ENCODE peak calls at places on chromosomes 2 and 18, in six cellular contexts. One of them, this sample, is unnamed.
A peak's percentile ranks its signal among the peaks of the same experiment; 100 is the strongest.

GRCh38 chr2:173021939-173022371 is 53.7 kb upstream of the MAP3K20 start:
- DNase-seq in AG09309: no peak
- DNase-seq in NB4: peak; percentile 18
- DNase-seq in lower leg skin: no peak
- DNase-seq in H9: no peak
- DNase-seq in right lobe of liver: no peak
- DNase-seq in this sample: no peak

GRCh38 chr2:146661494-146662096 is 1183.2 kb upstream of the ACVR2A start:
- DNase-seq in lower leg skin: no peak
- DNase-seq in AG09309: peak; percentile 7
- DNase-seq in NB4: peak; percentile 46
- DNase-seq in H9: no peak
- DNase-seq in right lobe of liver: no peak
- DNase-seq in this sample: no peak

GRCh38 chr18:63253018-63253417 is 66.6 kb downstream of the BCL2 start:
- DNase-seq in AG09309: no peak
- DNase-seq in lower leg skin: no peak
- DNase-seq in right lobe of liver: no peak
- DNase-seq in H9: no peak
- DNase-seq in NB4: no peak
- DNase-seq in this sample: no peak

GRCh38 chr2:232988444-232988843 is 24.6 kb downstream of the NGEF start:
- DNase-seq in NB4: peak; percentile 44
- DNase-seq in lower leg skin: peak; percentile 78
- DNase-seq in H9: no peak
- DNase-seq in AG09309: peak; percentile 88
- DNase-seq in right lobe of liver: peak; percentile 46
- DNase-seq in this sample: no peak

GRCh38 chr18:59606193-59607175 is 90.7 kb downstream of the CCBE1 start:
- DNase-seq in lower leg skin: no peak
- DNase-seq in NB4: no peak
- DNase-seq in right lobe of liver: no peak
- DNase-seq in AG09309: no peak
- DNase-seq in H9: no peak
- DNase-seq in this sample: no peak

GRCh38 chr2:145316496-145316895 is 796.6 kb upstream of the ZEB2 start:
- DNase-seq in AG09309: no peak
- DNase-seq in right lobe of liver: no peak
- DNase-seq in lower leg skin: no peak
- DNase-seq in H9: no peak
- DNase-seq in NB4: no peak
- DNase-seq in this sample: no peak

GRCh38 chr18:35949903-35950627 is 22.4 kb upstream of the RMP24 start:
- DNase-seq in AG09309: no peak
- DNase-seq in lower leg skin: no peak
- DNase-seq in H9: peak; percentile 71
- DNase-seq in right lobe of liver: peak; percentile 55
- DNase-seq in NB4: peak; percentile 53
- DNase-seq in this sample: peak; percentile 70

GRCh38 chr2:127012868-127013267 is 94.1 kb downstream of the BIN1 start:
- DNase-seq in H9: no peak
- DNase-seq in NB4: peak; percentile 46
- DNase-seq in right lobe of liver: no peak
- DNase-seq in lower leg skin: no peak
- DNase-seq in AG09309: no peak
- DNase-seq in this sample: no peak

GRCh38 chr2:1162246-1162645 is 211.6 kb downstream of the SNTG2 start:
- DNase-seq in AG09309: no peak
- DNase-seq in right lobe of liver: no peak
- DNase-seq in lower leg skin: no peak
- DNase-seq in H9: no peak
- DNase-seq in NB4: no peak
- DNase-seq in this sample: no peak

GRCh38 chr2:191593622-191594416 is 84.1 kb upstream of the NABP1 start:
- DNase-seq in NB4: no peak
- DNase-seq in H9: no peak
- DNase-seq in lower leg skin: no peak
- DNase-seq in AG09309: peak; percentile 54
- DNase-seq in right lobe of liver: no peak
- DNase-seq in this sample: no peak

GRCh38 chr2:8394131-8394530 is 287.7 kb upstream of the ID2 start:
- DNase-seq in AG09309: no peak
- DNase-seq in lower leg skin: peak; percentile 34
- DNase-seq in H9: no peak
- DNase-seq in NB4: peak; percentile 69
- DNase-seq in right lobe of liver: no peak
- DNase-seq in this sample: no peak

GRCh38 chr2:233063976-233064411 is 3.9 kb downstream of the INPP5D start:
- DNase-seq in right lobe of liver: peak; percentile 41
- DNase-seq in lower leg skin: peak; percentile 73
- DNase-seq in NB4: no peak
- DNase-seq in AG09309: no peak
- DNase-seq in H9: no peak
- DNase-seq in this sample: no peak

GRCh38 chr2:98805412-98806265 is 74.7 kb upstream of the MGAT4A start:
- DNase-seq in NB4: peak; percentile 100
- DNase-seq in AG09309: peak; percentile 41
- DNase-seq in lower leg skin: peak; percentile 82
- DNase-seq in right lobe of liver: peak; percentile 69
- DNase-seq in H9: no peak
- DNase-seq in this sample: no peak

GRCh38 chr2:25585189-25585588 is 88.2 kb downstream of the DTNB start:
- DNase-seq in right lobe of liver: no peak
- DNase-seq in AG09309: no peak
- DNase-seq in NB4: no peak
- DNase-seq in H9: no peak
- DNase-seq in lower leg skin: no peak
- DNase-seq in this sample: no peak

GRCh38 chr2:96957299-96957698 is 29.1 kb downstream of the FAM178B start:
- DNase-seq in lower leg skin: no peak
- DNase-seq in AG09309: no peak
- DNase-seq in H9: peak; percentile 79
- DNase-seq in right lobe of liver: no peak
- DNase-seq in NB4: no peak
- DNase-seq in this sample: no peak

GRCh38 chr18:29301048-29301447 is 1124.1 kb upstream of the CDH2 start:
- DNase-seq in lower leg skin: no peak
- DNase-seq in right lobe of liver: no peak
- DNase-seq in AG09309: no peak
- DNase-seq in NB4: no peak
- DNase-seq in H9: no peak
- DNase-seq in this sample: no peak

GRCh38 chr18:43665239-43665788 is 388.0 kb upstream of the SYT4 start:
- DNase-seq in AG09309: peak; percentile 59
- DNase-seq in NB4: no peak
- DNase-seq in right lobe of liver: no peak
- DNase-seq in lower leg skin: no peak
- DNase-seq in H9: no peak
- DNase-seq in this sample: no peak

GRCh38 chr18:5972298-5972697 is 77.0 kb upstream of the TMEM200C start:
- DNase-seq in AG09309: no peak
- DNase-seq in NB4: no peak
- DNase-seq in right lobe of liver: no peak
- DNase-seq in lower leg skin: no peak
- DNase-seq in H9: no peak
- DNase-seq in this sample: peak; percentile 25

GRCh38 chr2:39469807-39470206 is 32.7 kb upstream of the MAP4K3 start:
- DNase-seq in right lobe of liver: no peak
- DNase-seq in lower leg skin: no peak
- DNase-seq in H9: peak; percentile 50
- DNase-seq in NB4: peak; percentile 28
- DNase-seq in AG09309: no peak
- DNase-seq in this sample: peak; percentile 32

GRCh38 chr2:180991361-180991760 is 11.0 kb downstream of the UBE2E3 start:
- DNase-seq in AG09309: no peak
- DNase-seq in H9: no peak
- DNase-seq in lower leg skin: no peak
- DNase-seq in right lobe of liver: no peak
- DNase-seq in NB4: no peak
- DNase-seq in this sample: no peak

GRCh38 chr18:22337311-22337710 is 80.4 kb downstream of the CTAGE1 start:
- DNase-seq in AG09309: no peak
- DNase-seq in H9: no peak
- DNase-seq in right lobe of liver: no peak
- DNase-seq in lower leg skin: no peak
- DNase-seq in NB4: no peak
- DNase-seq in this sample: no peak

GRCh38 chr2:151166410-151166809 is 95.3 kb downstream of the RBM43 start:
- DNase-seq in H9: no peak
- DNase-seq in NB4: no peak
- DNase-seq in AG09309: no peak
- DNase-seq in lower leg skin: no peak
- DNase-seq in right lobe of liver: no peak
- DNase-seq in this sample: no peak

GRCh38 chr2:74740395-74741075 is 86.5 kb downstream of the SEMA4F start:
- DNase-seq in NB4: peak; percentile 93
- DNase-seq in H9: peak; percentile 42
- DNase-seq in lower leg skin: peak; percentile 87
- DNase-seq in AG09309: peak; percentile 89
- DNase-seq in right lobe of liver: no peak
- DNase-seq in this sample: no peak
- TF ChIP-seq CTCF in NB4: peak; percentile 22
- TF ChIP-seq CTCF in H9: no peak
- TF ChIP-seq CTCF in lower leg skin: no peak
- TF ChIP-seq CTCF in AG09309: no peak
- TF ChIP-seq CTCF in right lobe of liver: no peak
- TF ChIP-seq CTCF in this sample: no peak

GRCh38 chr2:152609174-152609573 is 108.1 kb downstream of the PRPF40A start:
- DNase-seq in lower leg skin: no peak
- DNase-seq in NB4: no peak
- DNase-seq in AG09309: no peak
- DNase-seq in H9: no peak
- DNase-seq in right lobe of liver: no peak
- DNase-seq in this sample: no peak
- TF ChIP-seq CTCF in lower leg skin: no peak
- TF ChIP-seq CTCF in NB4: no peak
- TF ChIP-seq CTCF in AG09309: no peak
- TF ChIP-seq CTCF in H9: no peak
- TF ChIP-seq CTCF in right lobe of liver: no peak
- TF ChIP-seq CTCF in this sample: no peak

GRCh38 chr2:217037330-217037729 is 177.5 kb upstream of the TNP1 start:
- DNase-seq in NB4: no peak
- DNase-seq in right lobe of liver: no peak
- DNase-seq in AG09309: no peak
- DNase-seq in H9: no peak
- DNase-seq in lower leg skin: no peak
- DNase-seq in this sample: no peak
- TF ChIP-seq CTCF in NB4: no peak
- TF ChIP-seq CTCF in right lobe of liver: no peak
- TF ChIP-seq CTCF in AG09309: no peak
- TF ChIP-seq CTCF in H9: no peak
- TF ChIP-seq CTCF in lower leg skin: no peak
- TF ChIP-seq CTCF in this sample: no peak

DNA sequence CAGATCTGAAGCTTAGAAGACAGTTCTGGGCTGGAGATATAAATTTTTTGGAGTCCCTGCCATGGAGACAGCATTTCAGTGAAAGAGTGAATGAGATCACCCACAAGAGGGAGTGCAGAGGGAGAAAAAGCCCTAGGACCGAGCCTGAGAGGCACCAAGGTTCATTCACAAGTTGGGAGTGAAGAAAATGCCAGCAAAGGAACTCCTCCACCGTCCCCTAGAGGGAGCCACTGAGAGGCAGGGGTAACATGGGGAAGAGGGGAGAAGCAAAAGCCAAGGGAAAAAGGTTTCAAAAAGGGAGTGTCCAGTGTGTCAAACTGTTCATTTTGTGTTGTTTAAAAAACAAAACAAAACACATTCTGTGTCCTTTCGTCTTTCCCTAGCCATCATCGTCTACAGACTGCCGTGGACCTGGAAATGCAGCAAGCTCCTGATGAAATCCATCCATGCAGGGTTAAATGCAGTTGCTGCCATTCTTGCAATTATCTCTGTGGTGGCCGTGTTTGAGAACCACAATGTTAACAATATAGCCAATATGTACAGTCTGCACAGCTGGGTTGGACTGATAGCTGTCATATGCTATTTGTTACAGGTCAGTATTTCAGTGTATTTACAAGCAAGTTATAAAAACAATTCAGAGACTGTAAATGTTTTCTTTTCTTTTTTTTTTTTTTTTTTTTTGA is 19.1 kb downstream of the CYBRD1 start:
- DNase-seq in lower leg skin: no peak
- DNase-seq in NB4: peak; percentile 52
- DNase-seq in H9: peak; percentile 48
- DNase-seq in right lobe of liver: no peak
- DNase-seq in AG09309: no peak
- DNase-seq in this sample: no peak
- TF ChIP-seq CTCF in lower leg skin: no peak
- TF ChIP-seq CTCF in NB4: peak; percentile 69
- TF ChIP-seq CTCF in H9: peak; percentile 78
- TF ChIP-seq CTCF in right lobe of liver: no peak
- TF ChIP-seq CTCF in AG09309: peak; percentile 52
- TF ChIP-seq CTCF in this sample: peak; percentile 26